ENCODE peak calls at places on chromosomes 12 and 14, in nine cellular contexts. P is mammary epithelial cell, Q is MM.1S, M is astrocyte of the spinal cord, X is upper lobe of left lung, O is heart right ventricle, N is epithelial cell of proximal tubule, T is upper lobe of right lung, R is choroid plexus epithelial cell. E is an unnamed sample.

GRCh38 chr12:102601621-102602020 is 121.3 kb upstream of the IGF1 start:
- DNase-seq in P (no peak), Q (no peak), M (no peak), X (no peak), O (no peak), N (no peak), T (no peak), R (no peak), E (no peak)

GRCh38 chr14:94142247-94142646 is 12.8 kb upstream of the IFI27L2 start:
- DNase-seq in P (no peak), Q (no peak), M (no peak), X (no peak), O (no peak), N (no peak), T (no peak), R (no peak), E (no peak)

GRCh38 chr12:55955800-55956508 is 9.9 kb downstream of the PMEL start:
- DNase-seq in P (peak; percentile 88), Q (no peak), M (peak; percentile 46), X (no peak), O (no peak), N (peak; percentile 44), T (no peak), R (peak; percentile 36), E (peak; percentile 78)

GRCh38 chr12:52213541-52214420 is 19.3 kb upstream of the KRT7 start:
- DNase-seq in P (peak; percentile 79), Q (peak; percentile 57), M (peak; percentile 77), X (peak; percentile 87), O (peak; percentile 58), N (no peak), T (peak; percentile 91), R (peak; percentile 84), E (no peak)

GRCh38 chr12:92551853-92552397 is 150.9 kb upstream of the PLEKHG7 start:
- DNase-seq in P (peak; percentile 97), Q (peak; percentile 79), M (peak; percentile 37), X (no peak), O (no peak), N (peak; percentile 98), T (no peak), R (peak; percentile 55), E (no peak)

GRCh38 chr12:51622564-51622963 is 31.5 kb downstream of the SCN8A start:
- DNase-seq in P (no peak), Q (no peak), M (peak; percentile 43), X (no peak), O (no peak), N (no peak), T (no peak), R (peak; percentile 38), E (no peak)

GRCh38 chr12:77837876-77838291 is 7.2 kb downstream of the NAV3 start:
- DNase-seq in P (no peak), Q (peak; percentile 52), M (no peak), X (no peak), O (peak; percentile 57), N (no peak), T (no peak), R (peak; percentile 53), E (no peak)

GRCh38 chr12:44874981-44875416 is 1.1 kb downstream of the NELL2 start:
- DNase-seq in P (no peak), Q (peak; percentile 10), M (no peak), X (no peak), O (no peak), N (no peak), T (no peak), R (no peak), E (no peak)

GRCh38 chr14:71439247-71439646 is 493.0 kb upstream of the RGS6 start:
- DNase-seq in P (no peak), Q (no peak), M (no peak), X (no peak), O (no peak), N (no peak), T (no peak), R (no peak), E (no peak)

GRCh38 chr12:5798242-5799015 is 146.6 kb downstream of the ANO2 start:
- DNase-seq in P (no peak), Q (no peak), M (no peak), X (no peak), O (no peak), N (no peak), T (no peak), R (no peak), E (no peak)

GRCh38 chr14:34874386-34875030 is 652 bp downstream of the BAZ1A start:
- DNase-seq in P (peak; percentile 49), Q (peak; percentile 49), M (peak; percentile 67), X (peak; percentile 92), O (peak; percentile 44), N (no peak), T (peak; percentile 80), R (peak; percentile 70), E (no peak)

GRCh38 chr14:81303258-81303935 is 82.6 kb upstream of the GTF2A1 start:
- DNase-seq in P (peak; percentile 77), Q (peak; percentile 65), M (no peak), X (no peak), O (peak; percentile 6), N (peak; percentile 19), T (peak; percentile 74), R (no peak), E (peak; percentile 48)

GRCh38 chr12:132593938-132594358 is 16.4 kb downstream of the LRCOL1 start:
- DNase-seq in P (peak; percentile 78), Q (peak; percentile 65), M (peak; percentile 89), X (peak; percentile 82), O (peak; percentile 91), N (peak; percentile 74), T (peak; percentile 92), R (peak; percentile 96), E (peak; percentile 98)

GRCh38 chr12:131943389-131943788 is 6.4 kb upstream of the EP400 start:
- DNase-seq in P (no peak), Q (no peak), M (no peak), X (no peak), O (no peak), N (no peak), T (peak; percentile 34), R (no peak), E (no peak)

GRCh38 chr14:76261371-76261811 is 109.7 kb downstream of the GPATCH2L start:
- DNase-seq in P (no peak), Q (no peak), M (peak; percentile 12), X (no peak), O (no peak), N (no peak), T (no peak), R (peak; percentile 72), E (no peak)

DNA sequence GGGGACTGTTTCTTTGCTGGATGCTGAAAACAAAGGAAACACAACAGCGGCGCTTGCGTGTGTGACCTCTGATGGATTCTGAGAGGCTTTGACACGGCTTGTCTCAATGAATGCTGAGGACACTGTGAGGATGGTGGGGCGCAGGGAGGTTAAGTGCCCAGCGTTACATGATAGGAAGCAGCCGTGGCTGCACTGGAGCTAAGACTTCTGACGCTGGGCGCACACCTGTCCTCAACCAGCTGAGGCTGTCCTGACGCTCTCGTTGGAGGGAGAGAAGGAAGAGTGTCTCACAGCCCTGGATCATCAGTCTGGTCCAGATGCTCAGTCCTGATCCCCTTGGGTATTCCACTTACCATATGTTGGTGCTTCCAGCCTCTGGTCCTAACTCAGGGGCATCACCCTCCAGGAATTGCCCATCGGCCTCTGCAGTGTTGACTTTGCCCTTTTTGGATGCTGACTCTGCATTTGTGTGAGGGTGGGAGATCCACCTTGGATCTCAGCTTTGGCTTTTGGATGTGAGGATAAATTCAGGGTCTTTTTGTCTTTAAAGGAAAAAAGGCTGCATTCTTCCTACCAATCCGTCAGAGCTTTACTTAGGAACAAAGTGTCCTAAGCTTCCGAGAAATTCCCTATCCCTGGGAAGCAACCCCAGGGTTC is 125.2 kb downstream of the ZNF664 start:
- DNase-seq in P (no peak), Q (no peak), M (no peak), X (no peak), O (no peak), N (no peak), T (no peak), R (no peak), E (no peak)
- H3K4me3 ChIP-seq in P (no peak overlapping the region), Q (no peak overlapping the region), M (no peak overlapping the region), X (no peak overlapping the region), O (no peak overlapping the region), N (no peak overlapping the region), T (no peak overlapping the region), R (no peak overlapping the region), E (no peak overlapping the region)

DNA sequence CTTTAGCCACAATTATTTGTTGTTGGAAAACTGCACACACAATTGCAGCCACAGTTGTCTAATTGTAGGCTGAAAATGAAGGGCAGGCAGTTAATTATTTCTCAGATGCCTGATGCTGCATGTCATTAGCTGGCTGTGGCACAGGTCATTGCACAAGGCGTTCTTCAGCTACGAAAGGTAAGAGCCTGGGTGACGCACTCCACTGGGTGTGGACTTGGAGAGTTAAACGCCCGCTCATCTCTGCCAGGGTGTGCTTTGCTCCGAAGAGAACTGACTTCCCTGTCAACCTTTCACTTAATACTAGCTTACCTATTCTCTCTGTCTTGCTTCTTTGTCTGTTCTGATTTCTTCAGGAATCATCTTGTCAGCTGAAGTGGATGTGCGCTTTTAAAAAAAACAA is 91.4 kb upstream of the CPM start:
- DNase-seq in P (peak; percentile 89), Q (no peak), M (peak; percentile 36), X (no peak), O (no peak), N (peak; percentile 98), T (peak; percentile 90), R (no peak), E (no peak)
- H3K4me3 ChIP-seq in P (peak overlapping the region; percentile 29), Q (no peak overlapping the region), M (no peak overlapping the region), X (no peak overlapping the region), O (no peak overlapping the region), N (peak overlapping the region; percentile 24), T (no peak overlapping the region), R (no peak overlapping the region), E (no peak overlapping the region)

DNA sequence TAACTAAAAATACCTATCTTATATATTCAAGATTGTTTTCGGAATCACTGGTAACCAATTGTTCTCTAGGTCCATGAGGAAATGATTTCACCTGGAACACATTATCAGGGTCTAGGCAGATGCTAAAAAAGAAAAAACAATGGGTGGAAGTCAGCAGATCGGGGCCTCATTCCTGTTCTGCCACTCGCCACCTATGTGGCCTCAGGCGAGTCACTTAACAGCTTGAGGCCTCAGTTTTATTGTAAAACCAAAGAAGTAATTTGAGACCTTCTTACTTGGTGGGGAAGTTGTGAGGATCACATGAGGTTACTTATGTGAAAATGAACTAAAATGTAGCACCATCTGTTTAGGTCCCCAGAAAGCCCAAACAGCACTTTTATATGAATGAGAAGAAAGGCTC is 6.2 kb upstream of the RNASE10 start:
- DNase-seq in P (peak; percentile 33), Q (no peak), M (no peak), X (no peak), O (no peak), N (no peak), T (no peak), R (peak; percentile 40), E (no peak)
- H3K4me3 ChIP-seq in P (no peak overlapping the region), Q (no peak overlapping the region), M (no peak overlapping the region), X (no peak overlapping the region), O (no peak overlapping the region), N (no peak overlapping the region), T (no peak overlapping the region), R (no peak overlapping the region), E (no peak overlapping the region)

DNA sequence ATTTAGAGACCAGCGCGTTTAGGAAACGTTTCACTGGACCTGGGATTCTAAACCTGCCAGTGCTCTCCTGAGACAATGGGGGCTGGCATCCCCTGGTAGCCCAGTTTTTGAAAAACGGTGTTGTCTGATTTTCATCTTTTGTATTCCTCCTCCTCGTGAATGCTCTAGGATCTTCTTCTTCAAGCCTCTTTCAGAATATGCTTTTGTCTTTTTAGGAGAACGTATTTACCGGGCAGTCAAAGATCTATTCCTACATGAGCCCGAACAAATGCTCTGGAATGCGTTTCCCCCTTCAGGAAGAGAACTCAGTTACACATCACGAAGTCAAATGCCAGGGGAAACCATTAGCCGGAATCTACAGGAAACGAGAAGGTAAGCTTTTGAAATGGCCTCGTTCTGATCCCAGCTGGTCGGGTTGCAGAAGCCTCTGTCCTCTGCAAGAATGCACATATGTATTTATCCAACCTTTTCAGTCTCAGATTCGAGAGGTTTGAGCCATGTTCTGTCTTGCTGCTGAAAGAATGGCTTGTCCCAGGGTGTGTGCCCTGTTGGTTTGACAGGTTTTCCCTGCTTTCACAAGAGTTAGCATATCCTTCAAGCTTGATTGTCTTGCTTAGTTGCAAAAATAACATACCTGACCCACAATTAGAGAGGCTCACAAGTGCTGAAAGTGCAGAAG is 6.6 kb downstream of the KMT5A start:
- DNase-seq in P (no peak), Q (no peak), M (peak; percentile 3), X (no peak), O (no peak), N (no peak), T (no peak), R (peak; percentile 23), E (no peak)
- H3K4me3 ChIP-seq in P (peak overlapping the region; percentile 80), Q (no peak overlapping the region), M (peak overlapping the region; percentile 58), X (peak overlapping the region; percentile 84), O (peak overlapping the region; percentile 72), N (peak overlapping the region; percentile 74), T (peak overlapping the region; percentile 69), R (peak overlapping the region; percentile 77), E (peak overlapping the region; percentile 65)

E was measured in LNCaP clone FGC.